ENCODE peak calls at places on chromosomes 16 and 17, in seven cellular contexts. H is H1, S is GM10248, O is hepatocyte, X is fibroblast of villous mesenchyme, E is astrocyte of the spinal cord, K is tibial artery. P is an unnamed sample.

GRCh38 chr17:80539022-80539421 is 5.6 kb upstream of the RPTOR start:
- DNase-seq in H (no peak), S (no peak), O (no peak), X (no peak), E (no peak), K (no peak), P (no peak)

GRCh38 chr17:72182256-72182890 is 61.6 kb downstream of the SOX9 start:
- DNase-seq in H (no peak), S (no peak), O (no peak), X (no peak), E (no peak), K (no peak), P (no peak)

GRCh38 chr17:18960803-18961511 is 9.0 kb downstream of the SLC5A10 start:
- DNase-seq in H (peak), S (peak), O (peak), X (peak), E (peak), K (peak), P (peak)

GRCh38 chr16:56767018-56767417 is 37.1 kb downstream of the NUP93 start:
- DNase-seq in H (no peak), S (no peak), O (no peak), X (no peak), E (no peak), K (no peak), P (no peak)

GRCh38 chr16:67426950-67427349 is 4.0 kb upstream of the HSD11B2 start:
- DNase-seq in H (no peak), S (no peak), O (no peak), X (no peak), E (no peak), K (no peak), P (no peak)

GRCh38 chr17:75289832-75290337 is 652 bp upstream of the SLC25A19 start:
- DNase-seq in H (no peak), S (peak), O (peak), X (peak), E (peak), K (peak), P (peak)

GRCh38 chr17:62644487-62645173 is 17.2 kb downstream of the MRC2 start:
- DNase-seq in H (no peak), S (no peak), O (no peak), X (no peak), E (no peak), K (no peak), P (no peak)

GRCh38 chr17:78122991-78123249 is 5.6 kb downstream of the TMC6 start:
- DNase-seq in H (no peak), S (no peak), O (no peak), X (no peak), E (no peak), K (no peak), P (no peak)

GRCh38 chr16:47574091-47575054 is 113.2 kb downstream of the PHKB start:
- DNase-seq in H (no peak), S (peak), O (no peak), X (peak), E (peak), K (no peak), P (peak)

GRCh38 chr16:11181889-11182279 is 74.1 kb downstream of the SOCS1 start:
- DNase-seq in H (no peak), S (no peak), O (no peak), X (peak), E (no peak), K (no peak), P (no peak)

GRCh38 chr17:78490156-78490555 is 87.0 kb downstream of the DNAH17 start:
- DNase-seq in H (no peak), S (no peak), O (no peak), X (no peak), E (no peak), K (no peak), P (no peak)

GRCh38 chr17:83055911-83056582 is 23.4 kb upstream of the METRNL start:
- DNase-seq in H (no peak), S (no peak), O (peak), X (peak), E (peak), K (no peak), P (peak)

GRCh38 chr16:28531777-28532744 is 6.7 kb downstream of the NUPR1 start:
- DNase-seq in H (no peak), S (no peak), O (peak), X (peak), E (no peak), K (peak), P (no peak)

GRCh38 chr17:79055197-79055596 is 19.4 kb upstream of the ENGASE start:
- DNase-seq in H (no peak), S (no peak), O (no peak), X (no peak), E (no peak), K (no peak), P (no peak)

GRCh38 chr17:47708864-47709541 is 15.0 kb downstream of the TBKBP1 start:
- DNase-seq in H (no peak), S (no peak), O (no peak), X (peak), E (no peak), K (no peak), P (no peak)

GRCh38 chr16:19474617-19475016 is 47.3 kb downstream of the GDE1 start:
- DNase-seq in H (no peak), S (no peak), O (no peak), X (no peak), E (no peak), K (no peak), P (no peak)

GRCh38 chr17:64329571-64329970 is 61.1 kb downstream of the PECAM1 start:
- DNase-seq in H (no peak), S (no peak), O (no peak), X (no peak), E (no peak), K (no peak), P (peak)

GRCh38 chr17:54932711-54933110 is 32.1 kb downstream of the TOM1L1 start:
- DNase-seq in H (no peak), S (no peak), O (no peak), X (peak), E (peak), K (no peak), P (no peak)

GRCh38 chr16:35431829-35432663 is 1972.6 kb downstream of the TP53TG3F start:
- DNase-seq in H (no peak), S (no peak), O (no peak), X (no peak), E (no peak), K (no peak), P (peak)

GRCh38 chr17:21573961-21574610 is 118.2 kb upstream of the KCNJ18 start:
- DNase-seq in H (no peak), S (no peak), O (no peak), X (peak), E (peak), K (peak), P (peak)

GRCh38 chr17:29251969-29252866 is 5.6 kb downstream of the CRYBA1 start:
- DNase-seq in H (no peak), S (no peak), O (peak), X (peak), E (peak), K (no peak), P (no peak)
- TF ChIP-seq CTCF in H (peak), S (peak), O (peak), X (peak), E (peak), K (peak), P (peak)

DNA sequence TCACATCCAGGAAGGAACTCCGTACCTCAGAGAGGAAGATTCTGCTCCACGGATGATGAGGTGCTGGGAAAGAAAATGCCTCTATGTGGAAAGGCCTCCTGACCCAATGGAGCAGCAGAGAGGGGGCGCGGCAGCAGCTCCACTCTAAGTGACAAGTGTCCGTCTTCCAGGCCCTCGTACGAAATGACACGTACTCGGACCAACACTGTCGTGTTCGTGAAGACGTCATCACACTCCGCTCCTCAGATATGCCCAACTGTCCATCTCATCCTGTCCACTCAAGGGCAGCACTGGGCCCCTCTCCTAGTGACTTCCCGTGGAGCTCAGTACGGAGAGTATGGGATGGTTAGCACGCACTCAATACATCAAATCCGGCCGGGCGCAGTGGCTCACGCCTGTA is 32.2 kb downstream of the MRM3 start:
- DNase-seq in H (no peak), S (no peak), O (no peak), X (no peak), E (no peak), K (no peak), P (no peak)
- TF ChIP-seq CTCF in H (no peak), S (no peak), O (no peak), X (no peak), E (no peak), K (no peak), P (no peak)

DNA sequence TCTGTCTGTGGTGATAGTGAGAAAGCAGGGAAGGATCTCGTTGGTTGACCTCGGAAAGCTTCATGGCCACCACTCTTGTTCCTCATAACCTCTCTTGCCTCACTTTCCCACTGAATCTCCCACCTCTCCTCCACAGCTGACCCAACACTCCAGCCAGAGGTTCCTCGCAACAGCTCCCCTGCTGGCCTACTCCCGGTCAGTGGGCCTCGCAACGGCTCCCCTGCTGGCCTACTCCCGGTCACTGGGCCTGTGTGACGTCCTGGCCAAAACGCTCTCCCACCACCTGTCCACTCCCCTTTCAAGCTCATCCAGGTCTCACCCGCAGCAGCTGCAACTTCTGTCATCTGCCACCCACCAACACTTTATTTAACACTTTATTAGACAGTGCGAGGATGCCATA is 149.1 kb downstream of the VPS53 start:
- DNase-seq in H (no peak), S (no peak), O (no peak), X (no peak), E (no peak), K (no peak), P (no peak)
- TF ChIP-seq CTCF in H (peak), S (no peak), O (no peak), X (peak), E (peak), K (no peak), P (no peak)

GRCh38 chr16:58464916-58465731 is 34.8 kb upstream of the NDRG4 start:
- DNase-seq in H (no peak), S (no peak), O (no peak), X (no peak), E (no peak), K (no peak), P (no peak)
- TF ChIP-seq CTCF in H (peak), S (no peak), O (no peak), X (no peak), E (peak), K (no peak), P (no peak)

GRCh38 chr16:27264151-27264550 is 4.4 kb downstream of the NSMCE1 start:
- DNase-seq in H (no peak), S (no peak), O (no peak), X (peak), E (peak), K (no peak), P (peak)
- TF ChIP-seq CTCF in H (no peak), S (no peak), O (no peak), X (no peak), E (no peak), K (no peak), P (no peak)

GRCh38 chr17:6413073-6413472 is 21.8 kb downstream of the AIPL1 start:
- DNase-seq in H (no peak), S (peak), O (peak), X (peak), E (peak), K (no peak), P (peak)
- TF ChIP-seq CTCF in H (peak), S (peak), O (peak), X (peak), E (peak), K (no peak), P (peak)

DNA sequence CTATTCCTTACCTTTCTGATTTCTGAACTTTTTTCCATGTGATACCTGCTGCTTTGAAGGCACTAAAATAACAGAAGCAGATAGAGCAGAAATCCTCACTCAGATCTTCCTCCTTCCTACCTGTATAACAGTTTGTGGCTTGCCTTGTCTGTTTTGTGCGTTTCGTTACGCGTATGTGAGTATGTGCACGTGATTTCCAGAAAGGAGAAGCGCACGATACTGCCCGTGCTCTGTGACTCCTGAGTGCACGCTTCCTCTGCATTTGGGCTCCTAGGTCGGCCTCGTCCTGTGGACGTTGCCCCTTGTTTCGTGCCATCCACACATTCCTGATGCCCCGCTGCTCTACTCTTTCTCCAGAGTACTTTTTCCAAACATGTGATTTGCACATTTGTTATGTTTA is 4.1 kb downstream of the COX4I1 start:
- DNase-seq in H (no peak), S (no peak), O (no peak), X (no peak), E (no peak), K (no peak), P (no peak)
- TF ChIP-seq CTCF in H (no peak), S (no peak), O (no peak), X (no peak), E (no peak), K (no peak), P (no peak)

DNA sequence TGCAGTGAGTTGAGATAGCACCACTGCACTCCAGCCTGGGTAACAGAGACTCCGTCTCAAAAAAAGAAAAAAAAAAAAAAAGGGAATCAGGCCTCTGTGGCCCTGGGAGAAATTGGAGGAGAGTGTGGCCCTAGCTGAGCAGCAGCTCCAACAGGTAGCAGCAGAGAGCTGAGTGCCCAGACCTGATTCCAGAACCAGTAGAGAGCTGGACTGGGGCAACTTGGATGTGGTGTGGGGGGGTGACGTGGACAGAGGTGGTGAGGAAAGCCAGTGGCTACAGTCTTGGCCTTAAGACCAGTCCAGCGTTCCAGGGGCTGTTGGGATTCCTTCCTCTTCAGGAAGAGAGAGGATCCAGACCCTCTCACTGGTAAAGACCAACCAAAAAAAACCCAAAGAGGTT is 1.7 kb downstream of the HSPB9 start:
- DNase-seq in H (no peak), S (no peak), O (no peak), X (no peak), E (no peak), K (no peak), P (no peak)
- TF ChIP-seq CTCF in H (no peak), S (peak), O (no peak), X (no peak), E (no peak), K (no peak), P (peak)

GRCh38 chr17:22703786-22704441 is 1011.6 kb downstream of the KCNJ18 start:
- DNase-seq in H (no peak), S (no peak), O (no peak), X (no peak), E (no peak), K (no peak), P (no peak)
- TF ChIP-seq CTCF in H (no peak), S (no peak), O (no peak), X (no peak), E (no peak), K (no peak), P (no peak)